ENCODE peak calls at places on chromosomes 2 and 18, in five cellular contexts. One of them, this sample, is unnamed.
A peak's percentile ranks its signal among the peaks of the same experiment; 100 is the strongest.

GRCh38 chr2:240593026-240593702 is 6.6 kb downstream of the CAPN10 start:
- DNase-seq in A172: no peak
- DNase-seq in stimulated activated CD8-positive, alpha-beta memory T cell treated with anti-CD3 and anti-CD28 coated beads, Interleukin-2, amount 100 ng/mL, for 1 hour: no peak
- DNase-seq in AG04449: no peak
- DNase-seq in SJSA1: no peak
- DNase-seq in this sample: no peak

GRCh38 chr2:166375736-166376487 is at the start of gene SCN9A:
- DNase-seq in A172: peak; percentile 78
- DNase-seq in stimulated activated CD8-positive, alpha-beta memory T cell treated with anti-CD3 and anti-CD28 coated beads, Interleukin-2, amount 100 ng/mL, for 1 hour: no peak
- DNase-seq in AG04449: no peak
- DNase-seq in SJSA1: peak; percentile 90
- DNase-seq in this sample: peak; percentile 64

GRCh38 chr2:20526666-20527065 is 79.8 kb downstream of the RHOB start:
- DNase-seq in A172: no peak
- DNase-seq in stimulated activated CD8-positive, alpha-beta memory T cell treated with anti-CD3 and anti-CD28 coated beads, Interleukin-2, amount 100 ng/mL, for 1 hour: no peak
- DNase-seq in AG04449: no peak
- DNase-seq in SJSA1: no peak
- DNase-seq in this sample: no peak

GRCh38 chr2:10811552-10811951 is 1.0 kb downstream of the PDIA6 start:
- DNase-seq in A172: no peak
- DNase-seq in stimulated activated CD8-positive, alpha-beta memory T cell treated with anti-CD3 and anti-CD28 coated beads, Interleukin-2, amount 100 ng/mL, for 1 hour: no peak
- DNase-seq in AG04449: no peak
- DNase-seq in SJSA1: no peak
- DNase-seq in this sample: no peak

GRCh38 chr2:241595600-241596140 is 37.1 kb downstream of the BOK start:
- DNase-seq in A172: no peak
- DNase-seq in stimulated activated CD8-positive, alpha-beta memory T cell treated with anti-CD3 and anti-CD28 coated beads, Interleukin-2, amount 100 ng/mL, for 1 hour: no peak
- DNase-seq in AG04449: no peak
- DNase-seq in SJSA1: no peak
- DNase-seq in this sample: no peak

GRCh38 chr18:13202571-13202970 is 16.0 kb upstream of the LDLRAD4 start:
- DNase-seq in A172: no peak
- DNase-seq in stimulated activated CD8-positive, alpha-beta memory T cell treated with anti-CD3 and anti-CD28 coated beads, Interleukin-2, amount 100 ng/mL, for 1 hour: no peak
- DNase-seq in AG04449: no peak
- DNase-seq in SJSA1: no peak
- DNase-seq in this sample: no peak

GRCh38 chr2:110727923-110728322 is 4.5 kb upstream of the ACOXL start:
- DNase-seq in A172: no peak
- DNase-seq in stimulated activated CD8-positive, alpha-beta memory T cell treated with anti-CD3 and anti-CD28 coated beads, Interleukin-2, amount 100 ng/mL, for 1 hour: no peak
- DNase-seq in AG04449: no peak
- DNase-seq in SJSA1: no peak
- DNase-seq in this sample: no peak

GRCh38 chr2:30862054-30862651 is 54.9 kb upstream of the CAPN13 start:
- DNase-seq in A172: peak; percentile 51
- DNase-seq in stimulated activated CD8-positive, alpha-beta memory T cell treated with anti-CD3 and anti-CD28 coated beads, Interleukin-2, amount 100 ng/mL, for 1 hour: no peak
- DNase-seq in AG04449: peak; percentile 17
- DNase-seq in SJSA1: peak; percentile 68
- DNase-seq in this sample: peak; percentile 68

GRCh38 chr2:41723531-41723930 is 324.3 kb upstream of the PKDCC start:
- DNase-seq in A172: no peak
- DNase-seq in stimulated activated CD8-positive, alpha-beta memory T cell treated with anti-CD3 and anti-CD28 coated beads, Interleukin-2, amount 100 ng/mL, for 1 hour: no peak
- DNase-seq in AG04449: no peak
- DNase-seq in SJSA1: no peak
- DNase-seq in this sample: no peak

This sample was measured in amniotic stem cell.